ENCODE peak calls at places on chromosomes 3 and 15, in seven cellular contexts. I is GM12891, T is prostate gland, O is K562, F is suprapubic skin, S is breast epithelium, Q is HepG2. H is an unnamed sample.

GRCh38 chr15:89805241-89806216 is 9.1 kb downstream of the ANPEP start:
- DNase-seq in T (no peak), O (no peak), S (no peak), Q (no peak), F (no peak), I (no peak), H (no peak)

GRCh38 chr15:72197460-72198409 is at the start of gene GRAMD2A:
- DNase-seq in F (no peak), O (no peak), I (peak), Q (no peak), T (no peak), S (no peak), H (peak)

GRCh38 chr3:56260262-56260661 is 208.0 kb downstream of the ERC2 start:
- DNase-seq in T (no peak), F (no peak), S (no peak), I (no peak), O (no peak), Q (no peak), H (no peak)

GRCh38 chr3:157443873-157444770 is 7.5 kb downstream of the PTX3 start:
- DNase-seq in S (no peak), Q (no peak), I (no peak), O (no peak), F (no peak), T (no peak), H (no peak)

GRCh38 chr3:167032267-167032876 is 347.7 kb downstream of the ZBBX start:
- DNase-seq in O (peak), F (no peak), S (no peak), T (peak), Q (peak), I (no peak), H (no peak)

GRCh38 chr3:69353492-69353891 is 32.4 kb downstream of the FRMD4B start:
- DNase-seq in T (no peak), Q (no peak), O (no peak), F (no peak), S (no peak), I (no peak), H (no peak)

GRCh38 chr15:39204031-39204430 is 376.8 kb upstream of the THBS1 start:
- DNase-seq in I (no peak), F (no peak), S (no peak), Q (no peak), T (no peak), O (no peak), H (no peak)

GRCh38 chr15:62606376-62607164 is 436.0 kb upstream of the TPM1 start:
- DNase-seq in O (no peak), S (no peak), I (no peak), T (no peak), Q (no peak), F (no peak), H (no peak)

GRCh38 chr15:99406716-99407487 is 155.6 kb downstream of the LRRC28 start:
- DNase-seq in Q (no peak), F (no peak), S (no peak), T (no peak), I (no peak), O (no peak), H (no peak)

DNA sequence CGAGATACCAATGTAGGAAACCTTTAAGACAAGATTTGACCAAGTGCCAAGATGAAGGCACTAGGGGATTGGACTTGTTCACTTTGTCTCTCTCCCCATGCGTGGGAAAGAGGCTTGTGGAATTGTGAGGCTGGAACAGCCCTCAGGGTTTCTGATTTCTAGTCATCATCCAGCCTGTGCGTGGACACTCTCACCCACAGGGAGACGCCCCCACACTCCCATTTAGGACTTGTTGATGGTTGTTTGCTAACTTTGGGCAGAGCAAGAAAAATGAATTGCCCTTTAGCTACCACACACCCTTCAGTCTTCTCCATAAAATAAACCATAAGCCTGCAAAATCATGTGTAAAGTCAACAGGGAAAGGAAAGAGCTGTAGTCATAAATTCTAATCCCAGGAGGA is 18.4 kb downstream of the ACKR2 start:
- DNase-seq in T (no peak), O (no peak), I (no peak), F (no peak), Q (no peak), S (no peak), H (no peak)
- TF ChIP-seq POLR2AphosphoS5 in T (no peak), O (no peak), I (no peak), F (no peak), Q (no peak), S (no peak), H (no peak)

GRCh38 chr3:111321786-111322185 is 220.2 kb upstream of the CD96 start:
- DNase-seq in F (no peak), I (no peak), O (no peak), T (no peak), Q (no peak), S (no peak), H (no peak)

GRCh38 chr3:111326144-111326995 is 215.6 kb upstream of the CD96 start:
- DNase-seq in F (no peak), O (no peak), T (no peak), I (no peak), S (no peak), Q (no peak), H (no peak)

GRCh38 chr3:111325160-111325707 is 216.8 kb upstream of the CD96 start:
- DNase-seq in S (no peak), F (no peak), T (no peak), I (no peak), Q (no peak), O (no peak), H (no peak)

GRCh38 chr3:111324142-111324541 is 217.9 kb upstream of the CD96 start:
- DNase-seq in Q (no peak), T (no peak), S (no peak), I (no peak), F (no peak), O (no peak), H (no peak)

GRCh38 chr3:111324645-111325044 is 217.4 kb upstream of the CD96 start:
- DNase-seq in Q (no peak), T (no peak), O (no peak), S (no peak), F (no peak), I (no peak), H (no peak)
- TF ChIP-seq POLR2A in Q (no peak), T (no peak), O (no peak), S (no peak), F (no peak), I (no peak), H (no peak)

GRCh38 chr15:73991726-73992593 is at the start of gene STOML1:
- DNase-seq in Q (peak), T (peak), F (peak), S (peak), O (peak), I (peak), H (peak)
- TF ChIP-seq POLR2AphosphoS5 in Q (no peak), T (peak), F (peak), S (no peak), O (peak), I (peak), H (peak)

DNA sequence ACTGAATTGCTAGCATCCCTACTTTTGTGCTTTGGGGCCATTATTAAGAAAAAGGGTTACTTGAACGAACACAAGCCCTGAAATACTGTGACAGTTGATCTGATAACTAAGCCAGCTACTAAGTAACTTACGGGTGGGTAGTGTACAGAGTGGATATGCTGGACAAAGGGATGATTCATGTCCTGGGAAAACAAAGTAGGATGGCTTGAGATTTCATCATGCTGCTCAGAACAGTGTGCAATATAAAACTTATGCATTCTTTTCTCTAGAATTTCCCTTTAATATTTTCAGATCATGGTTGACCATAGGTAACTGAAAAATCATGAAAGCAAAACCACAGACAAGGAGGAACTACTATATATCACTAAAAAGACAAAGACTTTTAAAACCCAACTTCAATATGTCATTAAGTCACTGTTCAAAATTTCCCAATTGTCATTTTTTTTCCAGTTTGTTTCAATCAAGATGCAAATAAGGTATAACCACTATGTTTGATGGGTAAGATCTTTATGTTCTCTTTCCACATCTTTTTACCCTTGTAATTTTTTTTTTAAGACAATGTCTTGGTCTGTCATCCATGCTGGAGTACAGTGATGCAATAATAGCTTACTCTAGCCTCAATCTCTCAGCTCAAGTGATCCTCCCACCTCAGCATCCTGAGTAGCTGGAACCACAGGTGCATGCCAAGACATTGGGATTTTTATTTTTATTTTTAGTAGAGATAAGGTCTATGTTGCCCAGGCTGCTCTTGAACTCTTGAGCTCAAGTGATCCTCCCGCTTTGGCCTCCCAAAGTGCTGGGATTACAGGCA is 67.7 kb downstream of the IFT80 start:
- DNase-seq in I (no peak), O (peak), F (no peak), T (no peak), S (no peak), Q (peak), H (no peak)
- TF ChIP-seq POLR2A in I (no peak), O (no peak), F (no peak), T (no peak), S (no peak), Q (no peak), H (no peak)

DNA sequence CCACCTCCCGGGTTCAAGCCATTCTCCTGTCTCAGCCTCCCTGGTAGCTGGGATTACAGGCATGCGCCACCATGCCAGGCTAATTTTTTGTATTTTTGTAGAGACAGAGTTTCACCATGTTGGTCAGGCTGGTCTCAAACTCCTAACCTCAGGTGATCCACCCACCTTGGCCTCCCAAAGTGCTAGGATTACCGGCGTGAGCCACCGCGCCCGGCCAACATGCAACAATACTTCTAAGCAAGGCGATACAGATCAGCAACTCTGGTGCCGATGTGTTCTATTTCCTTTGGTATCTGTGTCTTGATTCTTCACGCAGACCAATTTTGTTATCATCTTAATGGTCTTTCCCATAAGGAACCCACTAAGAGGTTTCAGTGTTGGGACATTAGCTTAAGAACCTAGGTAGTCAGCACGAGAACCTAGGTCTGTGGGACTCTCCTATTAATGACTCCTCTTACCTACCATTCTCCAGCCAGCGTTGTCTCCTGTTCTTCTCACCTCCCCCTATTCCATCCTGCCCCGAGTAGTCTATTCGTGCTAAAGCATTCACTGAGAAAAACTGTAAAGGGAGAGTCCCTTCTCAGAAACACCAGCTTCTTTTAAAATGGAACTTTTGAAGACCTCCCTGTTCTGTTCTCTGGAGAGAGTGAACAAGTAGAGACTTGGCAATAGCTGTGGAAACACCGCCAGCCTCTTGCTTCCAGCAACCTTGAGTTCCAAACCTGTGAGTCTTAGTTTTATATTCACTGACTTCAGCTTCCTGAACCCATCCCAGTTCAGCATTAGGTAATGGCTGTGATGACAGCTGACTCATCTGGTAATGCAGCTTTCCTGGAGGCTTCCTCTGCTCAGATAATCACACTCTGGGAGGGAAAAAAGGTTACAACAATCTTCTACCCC is 61.2 kb downstream of the TSC22D2 start:
- DNase-seq in O (peak), S (no peak), F (no peak), T (peak), I (no peak), Q (peak), H (no peak)
- TF ChIP-seq POLR2AphosphoS5 in O (peak), S (peak), F (peak), T (peak), I (no peak), Q (no peak), H (no peak)

GRCh38 chr3:52232279-52233107 is 6.5 kb downstream of the TWF2 start:
- DNase-seq in T (no peak), Q (no peak), I (no peak), O (no peak), F (no peak), S (no peak), H (no peak)

GRCh38 chr3:52233968-52234367 is 5.0 kb downstream of the TWF2 start:
- DNase-seq in O (no peak), F (no peak), T (no peak), Q (no peak), S (no peak), I (no peak), H (no peak)

GRCh38 chr3:52231502-52232278 is 6.2 kb upstream of the TLR9 start:
- DNase-seq in F (no peak), Q (no peak), O (peak), I (peak), S (peak), T (peak), H (peak)

GRCh38 chr3:52234516-52235447 is 4.2 kb downstream of the TWF2 start:
- DNase-seq in Q (no peak), I (no peak), F (no peak), T (no peak), S (no peak), O (no peak), H (no peak)

DNA sequence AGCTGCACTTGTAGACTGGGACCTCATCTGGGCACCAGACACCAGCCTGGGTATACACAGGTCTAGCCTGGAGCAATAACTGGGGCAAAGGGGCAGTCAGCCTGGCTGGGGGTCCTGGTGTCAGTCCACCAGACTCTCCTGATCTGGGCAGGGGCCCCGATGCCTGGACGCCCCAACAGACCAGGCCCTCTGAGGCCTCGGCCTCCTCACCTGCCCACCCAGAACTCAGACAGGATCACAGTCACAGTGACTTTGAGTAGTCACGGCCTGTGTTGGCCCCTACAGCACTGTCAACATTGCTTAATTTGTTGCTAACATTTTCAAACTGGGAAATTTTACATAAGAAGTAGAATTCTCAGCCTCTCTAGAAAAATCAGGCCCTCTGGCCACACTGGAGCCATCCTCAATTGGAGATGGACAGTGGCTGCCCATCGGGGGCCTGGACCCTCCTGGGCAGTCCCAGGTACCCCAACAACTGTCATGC is 5.8 kb downstream of the TWF2 start:
- DNase-seq in F (no peak), O (no peak), Q (no peak), T (no peak), S (no peak), I (no peak), H (no peak)
- TF ChIP-seq POLR2A in F (no peak), O (no peak), Q (no peak), T (no peak), S (no peak), I (no peak), H (no peak)

GRCh38 chr3:142657033-142657432 is 60.8 kb downstream of the PLS1 start:
- DNase-seq in Q (no peak), F (no peak), I (no peak), S (no peak), O (no peak), T (no peak), H (no peak)
- TF ChIP-seq POLR2AphosphoS5 in Q (no peak), F (no peak), I (no peak), S (no peak), O (no peak), T (no peak), H (no peak)

GRCh38 chr3:50620846-50621245 is 3.9 kb downstream of the MAPKAPK3 start:
- DNase-seq in Q (no peak), F (no peak), O (no peak), T (no peak), S (no peak), I (no peak), H (no peak)

GRCh38 chr3:50622881-50623280 is 5.9 kb downstream of the MAPKAPK3 start:
- DNase-seq in F (no peak), T (peak), Q (no peak), S (no peak), O (no peak), I (no peak), H (no peak)

GRCh38 chr3:50617911-50618481 is 1.0 kb downstream of the MAPKAPK3 start:
- DNase-seq in Q (no peak), F (no peak), O (no peak), S (no peak), I (no peak), T (no peak), H (no peak)

GRCh38 chr3:50617096-50617791 is at the start of gene MAPKAPK3:
- DNase-seq in F (no peak), S (no peak), Q (peak), I (no peak), O (peak), T (no peak), H (peak)

DNA sequence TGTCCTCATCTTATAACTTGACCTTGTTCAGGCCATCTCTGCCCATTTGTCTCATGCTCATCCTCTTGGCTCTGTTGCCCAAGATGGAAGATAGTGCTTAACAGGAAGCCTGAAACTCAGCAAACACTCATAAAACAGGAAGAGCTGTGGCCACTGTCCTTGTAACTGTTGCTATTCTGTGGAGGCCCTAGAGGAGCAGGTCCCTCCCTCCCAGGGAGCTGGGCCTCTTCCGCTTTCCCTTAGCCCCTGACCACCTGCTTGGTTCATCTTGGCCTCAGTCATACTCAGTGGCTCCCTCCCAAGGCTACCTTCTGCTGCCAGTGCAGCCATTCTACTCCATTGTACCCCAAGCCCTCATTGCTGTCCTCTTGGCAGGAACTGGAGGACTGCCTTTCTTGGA is 3.5 kb downstream of the MAPKAPK3 start:
- DNase-seq in F (no peak), O (no peak), I (no peak), S (no peak), T (no peak), Q (no peak), H (no peak)
- TF ChIP-seq POLR2A in F (no peak), O (no peak), I (no peak), S (no peak), T (no peak), Q (no peak), H (no peak)

GRCh38 chr15:75639709-75640482 is at the start of gene IMP3:
- DNase-seq in T (peak), F (peak), I (peak), S (peak), O (peak), Q (peak), H (peak)
- TF ChIP-seq POLR2AphosphoS5 in T (peak), F (peak), I (peak), S (peak), O (peak), Q (peak), H (peak)